ENCODE peak calls at places on chromosomes 7 and 10, in nine cellular contexts. E is Panc1, Y is mesothelial cell of epicardium, U is cardiac muscle cell, H is fibroblast of pulmonary artery, I is astrocyte, Z is colonic mucosa, Q is coronary artery, L is chondrocyte. P is an unnamed sample.
A peak's percentile ranks its signal among the peaks of the same experiment; 100 is the strongest.

GRCh38 chr7:116805100-116805544 is 57.3 kb upstream of the CAPZA2 start:
- DNase-seq in E (no peak), I (peak; percentile 36), Z (no peak), H (peak; percentile 34), Y (no peak), Q (no peak), L (no peak), U (peak; percentile 49), P (peak; percentile 26)

GRCh38 chr10:121851791-121852190 is 76.0 kb downstream of the ATE1 start:
- DNase-seq in L (no peak), I (peak; percentile 2), Y (no peak), Q (no peak), U (no peak), E (no peak), H (no peak), Z (no peak), P (no peak)

GRCh38 chr7:27189560-27190283 is 4.7 kb upstream of the HOXA11 start:
- DNase-seq in Q (peak; percentile 52), H (no peak), I (no peak), E (no peak), Z (no peak), U (no peak), L (no peak), Y (peak; percentile 37), P (no peak)

GRCh38 chr10:45424668-45425404 is 50.8 kb downstream of the ALOX5 start:
- DNase-seq in Q (no peak), Z (no peak), H (no peak), Y (no peak), U (no peak), I (no peak), L (no peak), E (no peak), P (no peak)

GRCh38 chr7:8232999-8233847 is 28.7 kb downstream of the ICA1 start:
- DNase-seq in H (no peak), L (no peak), E (no peak), Y (no peak), U (no peak), Q (no peak), Z (no peak), I (peak; percentile 34), P (no peak)

GRCh38 chr7:157459966-157460365 is 123.2 kb downstream of the DNAJB6 start:
- DNase-seq in Y (no peak), E (no peak), Z (no peak), Q (no peak), L (no peak), H (no peak), I (no peak), U (no peak), P (no peak)

GRCh38 chr10:43809211-43809930 is 160.7 kb upstream of the ZNF32 start:
- DNase-seq in Z (no peak), Y (no peak), L (no peak), E (no peak), H (peak; percentile 61), Q (no peak), I (peak; percentile 97), U (peak; percentile 62), P (peak; percentile 79)

GRCh38 chr7:6158424-6159096 is 113.9 kb downstream of the CYTH3 start:
- DNase-seq in E (no peak), Z (no peak), U (no peak), Y (no peak), I (no peak), Q (no peak), H (no peak), L (no peak), P (no peak)

GRCh38 chr10:124669141-124669823 is 74.9 kb downstream of the FAM53B start:
- DNase-seq in I (no peak), L (no peak), H (no peak), E (no peak), Z (no peak), U (no peak), Y (no peak), Q (no peak), P (no peak)

GRCh38 chr10:124672181-124672638 is 72.0 kb downstream of the FAM53B start:
- DNase-seq in E (no peak), I (no peak), H (no peak), Z (no peak), L (no peak), U (peak; percentile 26), Q (no peak), Y (no peak), P (no peak)

GRCh38 chr10:124669824-124670654 is 74.1 kb downstream of the FAM53B start:
- DNase-seq in I (no peak), E (no peak), Y (no peak), Q (no peak), Z (no peak), H (no peak), L (no peak), U (no peak), P (no peak)

GRCh38 chr10:124670849-124671248 is 73.3 kb downstream of the FAM53B start:
- DNase-seq in E (no peak), Y (no peak), L (no peak), H (no peak), Z (no peak), Q (no peak), U (no peak), I (no peak), P (no peak)

GRCh38 chr10:124671486-124672075 is 72.6 kb downstream of the FAM53B start:
- DNase-seq in U (peak; percentile 59), Y (no peak), Q (no peak), Z (no peak), I (peak; percentile 10), H (peak; percentile 34), E (no peak), L (no peak), P (no peak)
- TF ChIP-seq CTCF in U (peak; percentile 22), Y (no peak), Q (no peak), Z (no peak), I (no peak), H (no peak), E (no peak), L (peak; percentile 14), P (no peak)

GRCh38 chr10:22158426-22158825 is 59.4 kb downstream of the EBLN1 start:
- DNase-seq in I (no peak), Y (no peak), E (no peak), Z (no peak), H (peak; percentile 21), L (no peak), Q (no peak), U (peak; percentile 63), P (no peak)

GRCh38 chr10:22159979-22160378 is 57.8 kb downstream of the EBLN1 start:
- DNase-seq in Y (no peak), E (no peak), U (no peak), Z (no peak), H (no peak), I (no peak), Q (no peak), L (no peak), P (no peak)

GRCh38 chr10:22156750-22157149 is 61.1 kb downstream of the EBLN1 start:
- DNase-seq in U (peak; percentile 20), Y (no peak), H (no peak), L (no peak), E (no peak), Q (no peak), Z (no peak), I (no peak), P (no peak)

DNA sequence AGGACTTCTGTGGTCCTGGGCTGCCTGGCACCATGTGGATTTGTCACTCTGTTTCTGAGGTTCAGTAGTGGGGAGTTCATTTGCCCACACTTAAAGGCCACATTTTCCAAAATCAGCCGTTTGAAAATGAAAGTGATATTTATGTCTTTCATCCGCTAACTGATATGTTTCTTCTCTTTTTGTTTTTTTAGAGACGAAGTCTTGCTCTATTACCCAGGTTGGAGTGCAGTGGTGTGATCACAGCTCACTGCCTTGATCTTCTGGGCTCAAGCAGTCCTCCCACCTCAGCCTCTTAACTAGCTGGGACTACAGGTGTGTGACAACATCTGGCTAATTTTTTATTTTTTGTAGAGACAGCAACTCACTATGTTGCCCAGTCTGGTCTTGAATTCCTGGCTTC is 58.6 kb downstream of the EBLN1 start:
- DNase-seq in L (no peak), Q (no peak), I (no peak), Z (no peak), Y (no peak), H (no peak), U (no peak), E (no peak), P (no peak)
- TF ChIP-seq CTCF in L (no peak), Q (no peak), I (no peak), Z (no peak), Y (no peak), H (no peak), U (no peak), E (no peak), P (no peak)

GRCh38 chr7:148148456-148148855 is 442.1 kb upstream of the C7orf33 start:
- DNase-seq in L (no peak), Q (no peak), H (no peak), I (no peak), E (no peak), Z (peak; percentile 62), U (no peak), Y (no peak), P (no peak)

GRCh38 chr7:148147438-148147837 is 443.1 kb upstream of the C7orf33 start:
- DNase-seq in L (no peak), Z (no peak), I (no peak), U (no peak), H (no peak), Q (no peak), E (no peak), Y (no peak), P (no peak)

GRCh38 chr7:148144827-148145226 is 445.7 kb upstream of the C7orf33 start:
- DNase-seq in Q (no peak), Z (no peak), E (no peak), U (no peak), H (no peak), Y (no peak), L (no peak), I (no peak), P (no peak)

GRCh38 chr7:148142660-148143248 is 447.8 kb upstream of the C7orf33 start:
- DNase-seq in Z (peak; percentile 40), I (no peak), U (peak; percentile 65), E (peak; percentile 18), Y (no peak), Q (no peak), H (peak; percentile 68), L (no peak), P (no peak)
- TF ChIP-seq CTCF in Z (peak; percentile 49), I (peak; percentile 55), U (peak; percentile 66), E (peak; percentile 67), Y (peak; percentile 43), Q (peak; percentile 38), H (peak; percentile 72), L (peak; percentile 85), P (no peak)

GRCh38 chr7:45116048-45116447 is 4.6 kb upstream of the TBRG4 start:
- DNase-seq in L (no peak), E (no peak), Y (no peak), H (no peak), U (no peak), Q (no peak), I (no peak), Z (no peak), P (no peak)

GRCh38 chr7:45107356-45107755 is 4.1 kb downstream of the TBRG4 start:
- DNase-seq in Q (no peak), I (no peak), U (no peak), E (no peak), Z (no peak), H (no peak), L (no peak), Y (no peak), P (no peak)

GRCh38 chr7:45108863-45109262 is 2.6 kb downstream of the TBRG4 start:
- DNase-seq in Y (no peak), H (no peak), Q (peak; percentile 64), I (no peak), L (no peak), E (no peak), Z (no peak), U (no peak), P (no peak)

GRCh38 chr7:45112648-45113047 is 1.2 kb upstream of the TBRG4 start:
- DNase-seq in Z (no peak), H (no peak), Q (no peak), E (no peak), L (no peak), I (peak; percentile 64), U (peak; percentile 33), Y (no peak), P (no peak)

DNA sequence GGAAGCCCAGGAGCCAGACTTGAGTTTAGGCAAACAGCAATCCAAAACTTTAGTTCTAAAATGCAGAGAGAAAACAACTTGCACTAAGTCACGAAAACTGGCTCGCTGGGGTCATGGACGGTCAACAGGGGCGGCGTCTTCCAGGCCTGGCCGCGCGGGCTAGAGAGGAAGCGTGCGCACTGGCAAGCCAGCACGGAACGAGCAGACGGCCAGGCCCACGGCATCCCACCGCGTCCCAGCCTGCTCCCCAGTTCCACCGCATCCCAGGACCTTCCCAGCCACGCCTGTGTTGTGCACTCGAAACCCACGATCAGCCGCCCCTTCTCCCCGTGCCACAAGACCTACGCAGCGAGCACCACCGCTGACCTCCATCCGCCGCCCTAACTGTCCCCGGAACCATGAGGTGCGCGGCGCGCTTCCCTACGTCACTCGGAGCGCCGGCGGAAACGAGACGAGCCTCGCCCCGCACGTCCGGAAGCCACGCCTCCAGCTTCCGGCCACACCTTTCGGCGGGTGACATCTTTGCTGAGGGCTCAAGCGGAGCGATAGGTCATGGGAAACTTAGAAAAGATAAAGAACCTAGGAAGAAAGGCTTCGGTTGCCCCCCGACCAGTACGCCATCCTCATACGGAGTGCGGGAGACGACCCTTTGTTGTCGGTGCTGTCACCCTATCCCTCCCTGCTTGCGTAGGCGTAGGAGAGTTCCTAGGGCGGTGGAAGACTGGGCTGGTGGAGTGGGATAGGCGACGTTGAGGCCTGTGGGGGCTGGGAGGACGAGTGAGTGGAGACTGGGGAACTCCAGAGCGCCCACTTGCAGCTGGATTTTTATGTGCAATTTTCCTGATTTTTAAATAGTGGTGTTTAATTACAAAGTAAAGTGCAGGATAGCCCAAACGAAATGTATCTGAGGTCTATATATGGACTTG is at the start of gene TBRG4:
- DNase-seq in H (peak; percentile 94), Z (peak; percentile 96), I (peak; percentile 85), L (peak; percentile 96), U (peak; percentile 97), Q (peak; percentile 95), E (peak; percentile 90), Y (peak; percentile 91), P (peak; percentile 74)
- TF ChIP-seq CTCF in H (peak; percentile 37), Z (no peak), I (peak; percentile 12), L (peak; percentile 75), U (peak; percentile 43), Q (no peak), E (no peak), Y (no peak), P (peak; percentile 37)